ENCODE peak calls at places on chromosomes 11 and 22, in eight cellular contexts. Q is CD8-positive, alpha-beta memory T cell; M is left ventricle myocardium inferior; X is effector memory CD4-positive, alpha-beta T cell; P is GM23248; S is stimulated activated CD4-positive, alpha-beta T cell treated with anti-CD3 and anti-CD28 coated beads, Interleukin-1b, Interleukin-23, amount 100 ng/mL, for 24 hours; N is iPS DF 19.7; Y is naive B cell. G is an unnamed sample.

GRCh38 chr11:112143597-112143996 is 20.3 kb downstream of the IL18 start:
- DNase-seq in Q (no peak), M (no peak), X (no peak), P (no peak), S (no peak), N (no peak), Y (no peak), G (no peak)

GRCh38 chr11:30107899-30108298 is 91.1 kb upstream of the KCNA4 start:
- DNase-seq in Q (no peak), M (no peak), X (no peak), P (peak; percentile 85), S (no peak), N (no peak), Y (no peak), G (no peak)

GRCh38 chr11:78202733-78203167 is 14.0 kb downstream of the USP35 start:
- DNase-seq in Q (peak; percentile 66), M (no peak), X (peak; percentile 63), P (no peak), S (no peak), N (no peak), Y (peak; percentile 18), G (no peak)

GRCh38 chr11:102361100-102362021 is 14.3 kb downstream of the BIRC2 start:
- DNase-seq in Q (no peak), M (no peak), X (no peak), P (peak; percentile 39), S (no peak), N (no peak), Y (peak; percentile 13), G (no peak)

GRCh38 chr11:67302571-67303131 is 679 bp upstream of the SSH3 start:
- DNase-seq in Q (no peak), M (no peak), X (no peak), P (peak; percentile 37), S (no peak), N (no peak), Y (no peak), G (no peak)

GRCh38 chr11:85787809-85788805 is 22.8 kb downstream of the SYTL2 start:
- DNase-seq in Q (no peak), M (no peak), X (no peak), P (peak; percentile 15), S (no peak), N (no peak), Y (no peak), G (no peak)

GRCh38 chr22:27719535-27720227 is 81.9 kb downstream of the MN1 start:
- DNase-seq in Q (no peak), M (no peak), X (no peak), P (peak; percentile 39), S (no peak), N (peak; percentile 72), Y (no peak), G (no peak)

GRCh38 chr11:62575837-62576236 is 2.1 kb upstream of the EEF1G start:
- DNase-seq in Q (no peak), M (no peak), X (no peak), P (no peak), S (no peak), N (no peak), Y (no peak), G (no peak)

GRCh38 chr11:117099681-117100080 is 1.5 kb upstream of the SIK3 start:
- DNase-seq in Q (no peak), M (no peak), X (no peak), P (peak; percentile 9), S (no peak), N (no peak), Y (no peak), G (no peak)

GRCh38 chr11:96366024-96366423 is 23.0 kb upstream of the MAML2 start:
- DNase-seq in Q (no peak), M (no peak), X (no peak), P (no peak), S (no peak), N (no peak), Y (no peak), G (no peak)

GRCh38 chr22:44151661-44152060 is 29.1 kb upstream of the PARVG start:
- DNase-seq in Q (no peak), M (no peak), X (no peak), P (peak; percentile 75), S (no peak), N (no peak), Y (no peak), G (no peak)

GRCh38 chr11:44632466-44633123 is 67.1 kb downstream of the CD82 start:
- DNase-seq in Q (no peak), M (no peak), X (no peak), P (peak; percentile 55), S (no peak), N (no peak), Y (no peak), G (no peak)

GRCh38 chr11:84558085-84558905 is 1068.8 kb downstream of the DLG2 start:
- DNase-seq in Q (no peak), M (no peak), X (no peak), P (peak; percentile 76), S (no peak), N (no peak), Y (peak; percentile 10), G (no peak)

GRCh38 chr22:37639771-37640590 is 512 bp downstream of the SH3BP1 start:
- DNase-seq in Q (no peak), M (no peak), X (no peak), P (peak; percentile 32), S (no peak), N (no peak), Y (no peak), G (no peak)

GRCh38 chr11:11732116-11732515 is 109.7 kb upstream of the USP47 start:
- DNase-seq in Q (no peak), M (no peak), X (no peak), P (peak; percentile 46), S (no peak), N (no peak), Y (no peak), G (no peak)

GRCh38 chr11:114169321-114169749 is 109.8 kb downstream of the ZBTB16 start:
- DNase-seq in Q (no peak), M (peak; percentile 47), X (no peak), P (peak; percentile 94), S (no peak), N (no peak), Y (no peak), G (no peak)

GRCh38 chr11:839875-840617 is 2.3 kb downstream of the POLR2L start:
- DNase-seq in Q (no peak), M (no peak), X (no peak), P (peak; percentile 69), S (no peak), N (no peak), Y (no peak), G (no peak)

GRCh38 chr11:33915521-33915920 is 23.6 kb upstream of the LMO2 start:
- DNase-seq in Q (no peak), M (no peak), X (no peak), P (no peak), S (no peak), N (no peak), Y (no peak), G (no peak)

GRCh38 chr11:1871531-1871930 is 18.6 kb downstream of the LSP1 start:
- DNase-seq in Q (no peak), M (peak; percentile 10), X (no peak), P (no peak), S (no peak), N (no peak), Y (no peak), G (no peak)